ENCODE peak calls at places on chromosomes 5 and 9, in four cellular contexts. Q is HepG2, F is SK-N-SH, M is GM12878. A is an unnamed sample.

GRCh38 chr9:89843591-89843990 is 238.8 kb downstream of the GADD45G start:
- DNase-seq in Q (no peak), F (no peak), M (no peak), A (no peak)

GRCh38 chr5:55324815-55325418 is 17.1 kb downstream of the MTREX start:
- DNase-seq in Q (peak), F (peak), M (no peak), A (peak)

GRCh38 chr5:43560128-43560527 is 3.3 kb upstream of the PAIP1 start:
- DNase-seq in Q (no peak), F (no peak), M (no peak), A (no peak)

GRCh38 chr5:137751869-137752491 is 2.2 kb downstream of the HNRNPA0 start:
- DNase-seq in Q (peak), F (peak), M (no peak), A (peak)

GRCh38 chr9:35026671-35027070 is 37.1 kb downstream of the DNAJB5 start:
- DNase-seq in Q (no peak), F (no peak), M (no peak), A (no peak)

GRCh38 chr5:125725686-125726085 is 697.5 kb upstream of the GRAMD2B start:
- DNase-seq in Q (no peak), F (no peak), M (no peak), A (no peak)

GRCh38 chr5:1643651-1644392 is 120.1 kb upstream of the LPCAT1 start:
- DNase-seq in Q (no peak), F (peak), M (no peak), A (no peak)

GRCh38 chr9:87826331-87826730 is 56.3 kb upstream of the SPATA31E1 start:
- DNase-seq in Q (no peak), F (no peak), M (no peak), A (no peak)

GRCh38 chr9:19875291-19875910 is 86.6 kb upstream of the SLC24A2 start:
- DNase-seq in Q (no peak), F (no peak), M (no peak), A (no peak)

GRCh38 chr9:28832168-28832567 is 1258.9 kb upstream of the C9orf72 start:
- DNase-seq in Q (no peak), F (no peak), M (no peak), A (no peak)
- TF ChIP-seq PBX3 in Q (no peak), F (peak), M (no peak), A (no peak)

GRCh38 chr5:97019435-97020117 is 83.7 kb downstream of the LNPEP start:
- DNase-seq in Q (no peak), F (no peak), M (no peak), A (no peak)
- TF ChIP-seq RFX5 in Q (no peak), F (no peak), M (no peak), A (no peak)

GRCh38 chr5:12204761-12205160 is 300.5 kb upstream of the CTNND2 start:
- DNase-seq in Q (no peak), F (no peak), M (no peak), A (no peak)
- TF ChIP-seq PBX3 in Q (no peak), F (no peak), M (no peak), A (no peak)

GRCh38 chr5:38926121-38926520 is 80.3 kb downstream of the OSMR start:
- DNase-seq in Q (no peak), F (no peak), M (no peak), A (no peak)

GRCh38 chr5:38921174-38921573 is 75.4 kb downstream of the OSMR start:
- DNase-seq in Q (no peak), F (no peak), M (no peak), A (peak)

GRCh38 chr5:38923661-38924451 is 78.0 kb downstream of the OSMR start:
- DNase-seq in Q (no peak), F (no peak), M (no peak), A (no peak)

GRCh38 chr5:38925154-38925925 is 79.5 kb downstream of the OSMR start:
- DNase-seq in Q (no peak), F (no peak), M (no peak), A (no peak)

GRCh38 chr5:38922199-38922598 is 76.4 kb downstream of the OSMR start:
- DNase-seq in Q (peak), F (peak), M (no peak), A (peak)
- TF ChIP-seq RFX5 in Q (no peak), F (no peak), M (no peak), A (no peak)

DNA sequence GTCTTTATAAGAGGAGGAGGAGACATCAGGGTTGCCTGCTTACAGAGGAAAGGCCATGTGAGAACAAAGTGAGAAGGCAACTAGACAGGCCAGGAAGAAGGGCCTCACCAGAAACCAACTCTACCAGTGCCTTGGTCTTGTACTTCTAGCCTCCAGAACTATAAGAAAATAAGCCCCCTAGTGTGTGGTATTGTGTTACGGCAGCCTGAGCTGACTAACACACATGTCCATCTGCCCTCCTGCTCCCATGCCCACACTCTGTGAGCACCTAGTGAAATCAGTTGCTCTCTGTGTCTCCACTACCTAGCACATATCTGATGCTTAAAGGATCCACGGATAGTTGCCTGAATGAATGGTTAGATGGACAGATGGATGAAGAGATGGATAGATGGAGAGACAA is 6.9 kb downstream of the AK3 start:
- DNase-seq in Q (no peak), F (no peak), M (no peak), A (no peak)
- TF ChIP-seq PBX3 in Q (no peak), F (no peak), M (no peak), A (no peak)

A was measured in A549.